ENCODE peak calls at places on chromosomes 7 and 10, in five cellular contexts. W, R, H, Z and J are unnamed samples.
A peak's percentile ranks its signal among the peaks of the same experiment; 100 is the strongest.

GRCh38 chr7:7820939-7821338 is 102.5 kb upstream of the RPA3 start:
- DNase-seq in W (no peak), R (no peak), H (no peak), Z (peak; percentile 49), J (no peak)

GRCh38 chr10:60041489-60042133 is 135.3 kb upstream of the CCDC6 start:
- DNase-seq in W (no peak), R (no peak), H (no peak), Z (no peak), J (no peak)

GRCh38 chr7:131106681-131107342 is 220.9 kb upstream of the MKLN1 start:
- DNase-seq in W (peak; percentile 44), R (peak; percentile 45), H (no peak), Z (peak; percentile 55), J (peak; percentile 25)

GRCh38 chr7:26618898-26619297 is 245.5 kb downstream of the SKAP2 start:
- DNase-seq in W (no peak), R (no peak), H (no peak), Z (no peak), J (no peak)

GRCh38 chr10:30098624-30099023 is 39.2 kb upstream of the JCAD start:
- DNase-seq in W (peak; percentile 93), R (no peak), H (peak; percentile 63), Z (no peak), J (no peak)

GRCh38 chr10:60937022-60937421 is 7.0 kb downstream of the RHOBTB1 start:
- DNase-seq in W (no peak), R (no peak), H (no peak), Z (no peak), J (no peak)

GRCh38 chr7:159032753-159033472 is 111.8 kb downstream of the VIPR2 start:
- DNase-seq in W (no peak), R (no peak), H (no peak), Z (no peak), J (no peak)

GRCh38 chr10:110392121-110392859 is 87.6 kb upstream of the SMNDC1 start:
- DNase-seq in W (peak; percentile 17), R (no peak), H (no peak), Z (no peak), J (no peak)

GRCh38 chr7:144821069-144821468 is 14.8 kb downstream of the TPK1 start:
- DNase-seq in W (no peak), R (no peak), H (no peak), Z (no peak), J (no peak)

DNA sequence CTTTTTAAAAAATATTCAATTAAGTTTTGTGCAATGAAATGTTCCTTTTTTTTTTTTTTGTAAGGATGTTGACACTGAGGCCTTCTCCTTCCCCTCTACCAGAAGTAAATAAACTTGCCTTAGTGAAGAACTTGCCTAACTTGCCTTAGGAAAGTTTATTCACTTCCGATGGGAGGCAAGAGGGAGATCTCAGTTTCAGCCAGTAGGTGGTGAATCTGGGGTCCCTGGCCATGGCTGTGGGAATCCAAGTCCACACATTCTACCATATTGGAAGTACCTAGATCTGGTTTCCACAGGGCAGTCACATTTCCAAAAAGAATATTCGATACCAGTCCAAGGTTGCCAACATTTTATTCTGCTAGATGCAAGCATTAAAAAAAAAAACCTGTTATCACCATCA is 270.9 kb downstream of the CCSER2 start:
- DNase-seq in W (no peak), R (no peak), H (no peak), Z (peak; percentile 56), J (no peak)
- TF ChIP-seq CTCF in W (no peak), R (no peak), H (no peak), Z (peak; percentile 51), J (no peak)

GRCh38 chr10:100341953-100342626 is 4.9 kb upstream of the SCD start:
- DNase-seq in W (peak; percentile 67), R (peak; percentile 74), H (no peak), Z (peak; percentile 83), J (peak; percentile 63)
- TF ChIP-seq CTCF in W (peak; percentile 72), R (peak; percentile 88), H (peak; percentile 80), Z (peak; percentile 62), J (no peak)

GRCh38 chr10:84216834-84217233 is 8.5 kb downstream of the LRIT2 start:
- DNase-seq in W (no peak), R (no peak), H (no peak), Z (no peak), J (no peak)
- TF ChIP-seq CTCF in W (no peak), R (no peak), H (no peak), Z (no peak), J (no peak)

GRCh38 chr7:21548491-21548890 is 5.7 kb downstream of the DNAH11 start:
- DNase-seq in W (peak; percentile 61), R (no peak), H (no peak), Z (no peak), J (no peak)

GRCh38 chr7:21547511-21547910 is 4.7 kb downstream of the DNAH11 start:
- DNase-seq in W (peak; percentile 67), R (no peak), H (no peak), Z (no peak), J (no peak)

GRCh38 chr7:21550076-21550475 is 7.2 kb downstream of the DNAH11 start:
- DNase-seq in W (peak; percentile 45), R (no peak), H (no peak), Z (no peak), J (no peak)

DNA sequence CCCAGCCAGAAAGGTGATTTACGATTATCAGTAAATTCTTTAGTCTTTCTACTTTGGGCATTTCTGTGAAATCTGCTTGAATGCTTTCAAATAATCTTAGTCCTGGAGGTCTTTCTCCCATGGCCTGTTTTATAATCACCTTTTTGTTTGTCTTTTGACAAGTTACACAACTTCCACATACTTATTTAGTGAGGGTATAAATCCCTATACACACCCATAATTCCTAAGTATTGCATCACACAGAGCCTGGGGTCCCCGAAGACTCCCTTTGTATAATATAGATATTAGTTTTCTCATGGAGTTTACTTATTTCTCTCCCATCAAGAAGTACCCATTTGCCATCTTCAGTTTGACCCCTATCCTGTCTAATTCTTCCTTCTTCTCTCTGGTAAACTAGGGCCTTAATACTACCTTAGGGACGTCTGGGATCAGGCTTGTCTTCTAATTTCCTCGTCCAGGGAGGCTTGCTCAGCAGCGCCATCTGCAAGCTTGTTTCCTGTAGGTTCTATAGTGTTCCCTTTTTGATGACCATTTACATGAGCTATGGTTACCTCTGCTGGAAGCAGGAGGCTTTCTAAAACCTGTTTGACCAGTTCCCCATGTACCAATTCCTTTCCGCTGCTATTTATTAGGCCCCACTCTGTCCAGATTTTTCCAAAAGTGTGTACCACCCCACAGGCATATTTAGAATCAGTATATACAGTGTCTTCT is 8.1 kb downstream of the DNAH11 start:
- DNase-seq in W (peak; percentile 60), R (no peak), H (no peak), Z (peak; percentile 82), J (no peak)
- TF ChIP-seq CTCF in W (peak; percentile 39), R (no peak), H (no peak), Z (peak; percentile 66), J (no peak)